ENCODE peak calls at places on chromosomes 16 and 17, in nine cellular contexts. H is stimulated activated CD8-positive, alpha-beta memory T cell treated with anti-CD3 and anti-CD28 coated beads, Interleukin-4, amount 100 ng/mL, for 24 hours; X is esophagus squamous epithelium; Z is hypothalamus; P is DMS 273 treated with DMSO at 0.1 percent for 48 hours; L is midbrain; N is A172; E is Caco-2; W is sciatic nerve. I is an unnamed sample.

GRCh38 chr16:50354629-50355456 is 13.9 kb downstream of the BRD7 start:
- DNase-seq in H (no peak), X (no peak), Z (no peak), P (no peak), L (no peak), N (no peak), E (no peak), W (no peak), I (peak)

GRCh38 chr17:57939797-57940196 is 15.4 kb downstream of the CUEDC1 start:
- DNase-seq in H (no peak), X (peak), Z (peak), P (no peak), L (no peak), N (no peak), E (no peak), W (no peak), I (no peak)

GRCh38 chr17:6178959-6179358 is 108.8 kb downstream of the WSCD1 start:
- DNase-seq in H (no peak), X (no peak), Z (no peak), P (no peak), L (no peak), N (no peak), E (no peak), W (no peak), I (no peak)

GRCh38 chr17:35588196-35588920 is 1.2 kb downstream of the AP2B1 start:
- DNase-seq in H (no peak), X (no peak), Z (no peak), P (no peak), L (no peak), N (peak), E (peak), W (no peak), I (peak)

GRCh38 chr16:64910351-64910750 is 211.5 kb downstream of the CDH11 start:
- DNase-seq in H (no peak), X (no peak), Z (no peak), P (no peak), L (no peak), N (peak), E (no peak), W (no peak), I (no peak)

GRCh38 chr17:73163043-73163442 is 1.8 kb upstream of the SSTR2 start:
- DNase-seq in H (no peak), X (no peak), Z (no peak), P (no peak), L (no peak), N (no peak), E (no peak), W (no peak), I (no peak)

GRCh38 chr16:10646228-10646580 is 48.5 kb downstream of the TEKT5 start:
- DNase-seq in H (no peak), X (no peak), Z (no peak), P (no peak), L (no peak), N (no peak), E (no peak), W (no peak), I (no peak)

GRCh38 chr17:65552214-65552613 is 9.2 kb downstream of the AXIN2 start:
- DNase-seq in H (no peak), X (no peak), Z (no peak), P (no peak), L (no peak), N (no peak), E (no peak), W (no peak), I (no peak)

GRCh38 chr17:67993998-67994361 is 2.3 kb downstream of the C17orf58 start:
- DNase-seq in H (no peak), X (no peak), Z (no peak), P (no peak), L (no peak), N (no peak), E (no peak), W (no peak), I (peak)

GRCh38 chr16:12290165-12290564 is 313.6 kb downstream of the SNX29 start:
- DNase-seq in H (no peak), X (no peak), Z (no peak), P (no peak), L (no peak), N (no peak), E (no peak), W (no peak), I (no peak)

GRCh38 chr16:16027728-16028310 is 78.4 kb downstream of the ABCC1 start:
- DNase-seq in H (no peak), X (no peak), Z (no peak), P (no peak), L (no peak), N (no peak), E (no peak), W (no peak), I (no peak)